ENCODE peak calls at places on chromosomes 2 and 18, in nine cellular contexts. Y is endothelial cell, N is astrocyte of the spinal cord, O is HCT116, W is chondrocyte, P is AG09309, B is GM06990, E is HepG2, S is cardiac muscle cell. L is an unnamed sample.

GRCh38 chr2:98175811-98176210 is 88.8 kb downstream of the VWA3B start:
- DNase-seq in Y (no peak), N (no peak), O (peak; percentile 10), W (no peak), P (no peak), B (no peak), E (no peak), S (peak; percentile 21), L (no peak)

GRCh38 chr2:58702302-58702696 is 461.2 kb upstream of the FANCL start:
- DNase-seq in Y (no peak), N (peak; percentile 84), O (no peak), W (no peak), P (no peak), B (no peak), E (peak; percentile 17), S (no peak), L (no peak)

GRCh38 chr2:46098606-46099005 is 198.6 kb upstream of the EPAS1 start:
- DNase-seq in Y (no peak), N (peak; percentile 87), O (no peak), W (no peak), P (no peak), B (no peak), E (peak; percentile 9), S (no peak), L (peak; percentile 72)

GRCh38 chr2:17821535-17822451 is 5.5 kb downstream of the MSGN1 start:
- DNase-seq in Y (no peak), N (no peak), O (no peak), W (no peak), P (no peak), B (peak; percentile 43), E (no peak), S (peak; percentile 44), L (no peak)

GRCh38 chr2:47069628-47070154 is 85.4 kb downstream of the STPG4 start:
- DNase-seq in Y (no peak), N (peak; percentile 59), O (peak; percentile 82), W (peak; percentile 76), P (peak; percentile 75), B (no peak), E (peak; percentile 84), S (peak; percentile 85), L (peak; percentile 87)

GRCh38 chr18:58624011-58624410 is 4.9 kb downstream of the ALPK2 start:
- DNase-seq in Y (no peak), N (peak; percentile 87), O (no peak), W (no peak), P (peak; percentile 74), B (no peak), E (no peak), S (no peak), L (no peak)

GRCh38 chr2:237259201-237259600 is 154.8 kb downstream of the COL6A3 start:
- DNase-seq in Y (no peak), N (no peak), O (no peak), W (no peak), P (no peak), B (no peak), E (no peak), S (no peak), L (no peak)

GRCh38 chr2:15728247-15728721 is 136.6 kb downstream of the DDX1 start:
- DNase-seq in Y (no peak), N (no peak), O (no peak), W (no peak), P (no peak), B (no peak), E (no peak), S (no peak), L (no peak)

GRCh38 chr2:226701052-226701451 is 98.6 kb downstream of the IRS1 start:
- DNase-seq in Y (no peak), N (peak; percentile 91), O (no peak), W (no peak), P (peak; percentile 99), B (no peak), E (no peak), S (no peak), L (no peak)

GRCh38 chr2:52821631-52822030 is 946.0 kb upstream of the CHAC2 start:
- DNase-seq in Y (no peak), N (no peak), O (no peak), W (no peak), P (no peak), B (no peak), E (no peak), S (peak; percentile 14), L (no peak)

GRCh38 chr2:215918901-215919585 is 94.3 kb downstream of the MREG start:
- DNase-seq in Y (no peak), N (peak; percentile 10), O (no peak), W (no peak), P (no peak), B (no peak), E (no peak), S (no peak), L (no peak)

GRCh38 chr2:233816334-233816733 is 38.0 kb downstream of the HJURP start:
- DNase-seq in Y (no peak), N (no peak), O (no peak), W (no peak), P (no peak), B (no peak), E (no peak), S (no peak), L (peak; percentile 19)

GRCh38 chr2:181380581-181380980 is 76.6 kb upstream of the ITGA4 start:
- DNase-seq in Y (no peak), N (no peak), O (no peak), W (no peak), P (no peak), B (no peak), E (no peak), S (no peak), L (no peak)

DNA sequence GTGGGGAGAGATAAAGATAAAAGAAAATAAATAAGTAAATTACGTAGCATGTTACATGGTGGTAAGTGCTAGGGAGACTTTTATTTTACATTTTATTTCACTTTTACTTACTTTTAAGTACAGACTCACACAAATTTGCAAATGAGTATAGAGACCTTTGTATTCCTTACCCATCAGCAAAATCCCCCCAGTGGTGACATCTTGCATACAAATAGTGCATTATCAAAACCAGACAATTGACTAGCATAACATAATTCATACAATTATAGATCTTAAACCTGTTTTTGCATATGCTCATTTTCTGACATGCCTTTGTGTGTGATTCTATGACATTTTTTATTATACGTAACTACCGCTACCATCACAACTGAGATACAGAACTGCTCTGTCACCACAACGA is 1099.4 kb downstream of the DPP10 start:
- DNase-seq in Y (no peak), N (no peak), O (no peak), W (no peak), P (no peak), B (no peak), E (no peak), S (no peak), L (no peak)
- TF ChIP-seq CTCF in Y (no peak), N (no peak), O (no peak), W (no peak), P (no peak), B (no peak), E (no peak), S (no peak), L (no peak)

DNA sequence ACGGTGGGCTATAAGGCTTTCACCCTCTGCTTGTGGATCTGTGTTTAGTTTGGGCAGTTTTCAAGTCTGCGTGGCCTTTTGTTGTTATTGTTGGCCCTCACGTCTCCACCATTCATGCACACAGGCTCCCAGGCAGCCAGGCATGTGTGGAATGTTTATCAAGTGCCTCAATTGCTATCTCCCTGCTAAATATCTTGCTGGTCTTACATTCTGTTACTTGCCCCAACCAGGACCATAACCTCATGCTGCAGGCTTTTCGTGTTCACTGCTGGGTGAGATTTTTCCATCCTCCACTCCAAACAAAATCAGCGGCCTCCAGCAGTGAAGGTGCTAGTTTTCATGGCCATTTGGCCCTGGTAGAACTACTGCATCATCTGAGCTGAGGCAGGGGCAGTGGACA is 63.0 kb upstream of the DSC1 start:
- DNase-seq in Y (no peak), N (peak; percentile 86), O (no peak), W (no peak), P (no peak), B (no peak), E (peak; percentile 89), S (peak; percentile 83), L (no peak)
- TF ChIP-seq CTCF in Y (no peak), N (no peak), O (no peak), W (no peak), P (no peak), B (no peak), E (no peak), S (no peak), L (no peak)

DNA sequence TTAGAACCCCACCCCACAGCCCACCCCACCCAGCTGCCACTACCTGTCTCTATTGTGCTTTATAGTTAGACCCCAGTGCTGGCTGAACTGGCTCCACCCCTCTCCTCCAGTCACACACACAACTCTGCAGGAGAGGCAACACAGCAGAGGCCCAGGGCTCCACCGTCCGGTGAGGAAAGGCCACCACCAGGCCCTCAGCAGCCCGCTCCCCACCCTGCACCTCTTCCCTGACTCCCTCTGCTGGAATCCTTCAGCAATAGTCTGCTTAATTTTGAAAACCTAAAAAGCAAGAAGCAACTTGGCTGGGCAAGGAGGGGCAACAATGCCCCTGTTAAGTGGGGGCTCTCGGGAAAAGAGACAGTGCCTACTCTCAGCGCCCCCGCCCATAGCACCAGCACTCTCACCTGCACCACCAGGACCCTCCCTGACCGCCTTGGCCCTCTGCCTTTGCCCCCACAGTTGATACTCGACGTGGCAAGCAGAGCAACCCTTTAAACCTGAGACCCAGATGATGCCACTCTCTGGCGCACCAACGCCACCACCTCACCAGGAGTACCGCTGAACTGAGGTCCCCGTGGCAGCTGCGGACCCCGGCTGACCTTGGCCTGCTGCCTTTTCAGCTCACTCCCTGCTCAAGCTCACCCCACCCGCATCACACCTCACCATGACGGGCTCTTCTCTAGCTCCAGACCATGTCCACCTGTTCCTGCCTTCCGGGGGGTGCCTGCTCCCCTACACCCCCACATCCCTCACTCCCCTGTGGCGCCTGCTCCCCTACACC is 45.7 kb downstream of the NDUFA10 start:
- DNase-seq in Y (peak; percentile 72), N (peak; percentile 38), O (no peak), W (no peak), P (no peak), B (no peak), E (no peak), S (peak; percentile 78), L (no peak)
- TF ChIP-seq CTCF in Y (peak; percentile 30), N (peak; percentile 71), O (no peak), W (peak; percentile 53), P (peak; percentile 48), B (no peak), E (no peak), S (peak; percentile 49), L (no peak)

GRCh38 chr2:61283443-61284160 is 121.6 kb downstream of the C2orf74 start:
- DNase-seq in Y (no peak), N (no peak), O (no peak), W (no peak), P (no peak), B (no peak), E (no peak), S (no peak), L (no peak)

GRCh38 chr2:61282104-61282590 is 120.2 kb downstream of the C2orf74 start:
- DNase-seq in Y (no peak), N (no peak), O (no peak), W (no peak), P (no peak), B (no peak), E (no peak), S (no peak), L (no peak)

GRCh38 chr2:61275575-61276184 is 113.7 kb downstream of the C2orf74 start:
- DNase-seq in Y (no peak), N (no peak), O (no peak), W (no peak), P (no peak), B (no peak), E (no peak), S (no peak), L (no peak)

GRCh38 chr2:61272421-61273070 is 110.6 kb downstream of the C2orf74 start:
- DNase-seq in Y (no peak), N (peak; percentile 41), O (no peak), W (no peak), P (no peak), B (no peak), E (no peak), S (no peak), L (no peak)

GRCh38 chr2:61277756-61278155 is 115.8 kb downstream of the C2orf74 start:
- DNase-seq in Y (no peak), N (no peak), O (no peak), W (no peak), P (no peak), B (no peak), E (no peak), S (no peak), L (no peak)
- TF ChIP-seq CTCF in Y (no peak), N (no peak), O (no peak), W (no peak), P (no peak), B (no peak), E (no peak), S (no peak), L (no peak)